ENCODE peak calls at places on chromosomes 2 and 18, in four cellular contexts. U is fibroblast of mammary gland, Q is cardiac muscle cell, X is vagina. B is an unnamed sample.

GRCh38 chr2:166727105-166727504 is 161.2 kb upstream of the XIRP2 start:
- DNase-seq in U (no peak), Q (no peak), X (no peak), B (no peak)

GRCh38 chr2:156593011-156593921 is 157.1 kb downstream of the GPD2 start:
- DNase-seq in U (no peak), Q (peak), X (no peak), B (no peak)

GRCh38 chr18:31241900-31242409 is 76.0 kb upstream of the DSG1 start:
- DNase-seq in U (no peak), Q (peak), X (no peak), B (peak)

GRCh38 chr2:236366406-236366805 is 102.2 kb upstream of the ASB18 start:
- DNase-seq in U (no peak), Q (no peak), X (peak), B (no peak)

GRCh38 chr2:190655570-190655969 is 6.7 kb downstream of the NAB1 start:
- DNase-seq in U (no peak), Q (no peak), X (no peak), B (no peak)

GRCh38 chr2:217162533-217162932 is 302.7 kb upstream of the TNP1 start:
- DNase-seq in U (peak), Q (no peak), X (no peak), B (peak)

GRCh38 chr18:55038162-55038561 is 78.9 kb upstream of the CCDC68 start:
- DNase-seq in U (peak), Q (no peak), X (no peak), B (no peak)

GRCh38 chr18:63074987-63075404 is 244.6 kb downstream of the BCL2 start:
- DNase-seq in U (peak), Q (peak), X (no peak), B (peak)

GRCh38 chr2:190718652-190719526 is 70.0 kb downstream of the NAB1 start:
- DNase-seq in U (peak), Q (peak), X (no peak), B (peak)

GRCh38 chr18:78153362-78153761 is 826.3 kb upstream of the SALL3 start:
- DNase-seq in U (no peak), Q (no peak), X (no peak), B (no peak)

GRCh38 chr2:241225545-241225944 is 37.1 kb downstream of the ANO7 start:
- DNase-seq in U (no peak), Q (no peak), X (no peak), B (no peak)

GRCh38 chr18:13232971-13233565 is 14.5 kb downstream of the LDLRAD4 start:
- DNase-seq in U (no peak), Q (no peak), X (no peak), B (no peak)

GRCh38 chr2:53770264-53770663 is 2.7 kb downstream of the CHAC2 start:
- DNase-seq in U (no peak), Q (no peak), X (no peak), B (no peak)

GRCh38 chr18:10350661-10351060 is 103.8 kb upstream of the APCDD1 start:
- DNase-seq in U (no peak), Q (no peak), X (peak), B (no peak)

GRCh38 chr18:478679-479078 is 21.8 kb downstream of the COLEC12 start:
- DNase-seq in U (peak), Q (no peak), X (no peak), B (peak)

GRCh38 chr2:17115042-17115441 is 403.2 kb downstream of the RAD51AP2 start:
- DNase-seq in U (no peak), Q (no peak), X (no peak), B (no peak)

GRCh38 chr2:112684415-112684775 is 36.4 kb upstream of the NT5DC4 start:
- DNase-seq in U (no peak), Q (no peak), X (no peak), B (no peak)

GRCh38 chr2:1881502-1881901 is 137.2 kb upstream of the PXDN start:
- DNase-seq in U (no peak), Q (no peak), X (no peak), B (no peak)

GRCh38 chr2:118672571-118673158 is 174.8 kb downstream of the EN1 start:
- DNase-seq in U (peak), Q (no peak), X (no peak), B (peak)

GRCh38 chr2:11995381-11995947 is 249.0 kb downstream of the LPIN1 start:
- DNase-seq in U (peak), Q (no peak), X (no peak), B (peak)

GRCh38 chr2:156464106-156464505 is 27.9 kb downstream of the GPD2 start:
- DNase-seq in U (peak), Q (no peak), X (no peak), B (no peak)

GRCh38 chr2:232229296-232229916 is 149.1 kb upstream of the ALPP start:
- DNase-seq in U (peak), Q (no peak), X (peak), B (peak)

GRCh38 chr2:109535217-109535946 is 78.4 kb downstream of the SEPTIN10 start:
- DNase-seq in U (no peak), Q (peak), X (no peak), B (no peak)

GRCh38 chr18:4599312-4599711 is 144.2 kb upstream of the DLGAP1 start:
- DNase-seq in U (no peak), Q (no peak), X (no peak), B (no peak)

GRCh38 chr2:150470435-150470834 is 17.0 kb downstream of the RND3 start:
- DNase-seq in U (no peak), Q (no peak), X (no peak), B (no peak)

GRCh38 chr2:193156480-193156879 is 961.7 kb upstream of the TMEFF2 start:
- DNase-seq in U (no peak), Q (no peak), X (no peak), B (no peak)

GRCh38 chr2:168156661-168157060 is 90.7 kb downstream of the STK39 start:
- DNase-seq in U (peak), Q (no peak), X (no peak), B (peak)

GRCh38 chr2:10709290-10709939 is 12.0 kb upstream of the ATP6V1C2 start:
- DNase-seq in U (no peak), Q (peak), X (no peak), B (peak)
- TF ChIP-seq CTCF in U (peak), Q (peak), X (no peak), B (peak)

GRCh38 chr18:35345460-35345921 is 1.3 kb upstream of the ZNF24 start:
- DNase-seq in U (no peak), Q (peak), X (no peak), B (peak)
- H3K4me3 ChIP-seq in U (no peak), Q (no peak), X (peak), B (no peak)

GRCh38 chr2:116819355-116819754 is 995.1 kb upstream of the DDX18 start:
- DNase-seq in U (no peak), Q (no peak), X (no peak), B (no peak)
- TF ChIP-seq CTCF in U (no peak), Q (no peak), X (no peak), B (peak)

GRCh38 chr2:27960237-27960912 is 69.8 kb downstream of the BABAM2 start:
- DNase-seq in U (peak), Q (no peak), X (no peak), B (peak)
- H3K4me3 ChIP-seq in U (no peak), Q (no peak), X (no peak), B (peak)

GRCh38 chr2:225556461-225556860 is 157.0 kb downstream of the NYAP2 start:
- DNase-seq in U (no peak), Q (no peak), X (no peak), B (no peak)
- TF ChIP-seq CTCF in U (peak), Q (no peak), X (no peak), B (no peak)

GRCh38 chr18:2960983-2961696 is 51.8 kb downstream of the LPIN2 start:
- DNase-seq in U (no peak), Q (no peak), X (no peak), B (no peak)

GRCh38 chr18:2965797-2966196 is 47.1 kb downstream of the LPIN2 start:
- DNase-seq in U (no peak), Q (no peak), X (no peak), B (no peak)

GRCh38 chr18:2961828-2962227 is 51.1 kb downstream of the LPIN2 start:
- DNase-seq in U (peak), Q (peak), X (no peak), B (no peak)

GRCh38 chr18:2964349-2965010 is 48.5 kb downstream of the LPIN2 start:
- DNase-seq in U (no peak), Q (no peak), X (no peak), B (no peak)

GRCh38 chr18:2963048-2963447 is 49.9 kb downstream of the LPIN2 start:
- DNase-seq in U (no peak), Q (no peak), X (no peak), B (no peak)
- H3K4me3 ChIP-seq in U (no peak), Q (no peak), X (no peak), B (no peak)

DNA sequence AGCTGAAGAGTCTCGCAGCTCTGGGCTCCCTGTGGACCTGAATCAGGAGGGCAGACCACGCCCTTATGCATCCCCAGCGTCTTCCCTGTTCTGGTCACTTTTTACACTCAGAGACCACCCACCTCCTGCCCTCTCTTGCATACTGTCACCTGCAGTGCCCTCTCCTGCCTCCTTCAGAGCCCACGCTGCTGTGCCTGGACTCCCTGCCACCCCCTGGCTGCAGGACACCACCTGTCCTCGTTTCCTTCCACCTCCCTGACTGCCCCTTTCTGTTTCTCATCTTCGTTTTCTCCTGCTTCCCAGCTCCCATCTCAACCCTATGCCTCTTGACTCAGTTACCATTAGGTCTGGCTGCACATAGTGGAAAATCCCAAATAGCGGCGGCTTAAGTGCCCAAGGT is 9.2 kb upstream of the INHBB start:
- DNase-seq in U (no peak), Q (no peak), X (no peak), B (no peak)
- TF ChIP-seq CTCF in U (no peak), Q (no peak), X (no peak), B (no peak)

GRCh38 chr2:225040862-225041209 is 1.4 kb downstream of the DOCK10 start:
- DNase-seq in U (peak), Q (no peak), X (no peak), B (no peak)
- H3K4me3 ChIP-seq in U (peak), Q (no peak), X (peak), B (peak)